ENCODE peak calls at places on chromosomes 5 and 9, in seven cellular contexts. F, G, T, R, X, J and M are unnamed samples.
A peak's percentile ranks its signal among the peaks of the same experiment; 100 is the strongest.

GRCh38 chr9:136565075-136565721 is 19.4 kb upstream of the NOTCH1 start:
- DNase-seq in X (peak; percentile 33), G (no peak), T (no peak), J (no peak), F (no peak), R (peak; percentile 87), M (no peak)

GRCh38 chr9:104740596-104740995 is 6.9 kb upstream of the NIPSNAP3A start:
- DNase-seq in T (no peak), R (no peak), X (peak; percentile 55), F (peak; percentile 64), G (no peak), J (no peak), M (no peak)

GRCh38 chr5:150001660-150002493 is 1.3 kb downstream of the HMGXB3 start:
- DNase-seq in J (no peak), G (peak; percentile 83), F (peak; percentile 75), R (peak; percentile 64), T (peak; percentile 22), X (peak; percentile 64), M (no peak)

GRCh38 chr5:80959768-80960442 is at the start of gene RASGRF2:
- DNase-seq in F (peak; percentile 44), G (peak; percentile 73), R (peak; percentile 65), X (peak; percentile 31), T (peak; percentile 18), J (no peak), M (no peak)

GRCh38 chr9:76725181-76725580 is 39.1 kb upstream of the PCA3 start:
- DNase-seq in R (no peak), G (no peak), T (no peak), J (no peak), X (no peak), F (no peak), M (no peak)

GRCh38 chr5:115557667-115558387 is 13.3 kb upstream of the FEM1C start:
- DNase-seq in R (no peak), J (no peak), T (no peak), F (no peak), X (no peak), G (no peak), M (no peak)

GRCh38 chr9:105673850-105674387 is 11.7 kb downstream of the TAL2 start:
- DNase-seq in T (no peak), J (no peak), F (no peak), G (no peak), X (no peak), R (no peak), M (no peak)

GRCh38 chr9:73034962-73035361 is 82.1 kb upstream of the ALDH1A1 start:
- DNase-seq in G (no peak), F (no peak), R (no peak), X (no peak), J (no peak), T (no peak), M (no peak)

GRCh38 chr9:5897851-5898250 is 7.2 kb downstream of the MLANA start:
- DNase-seq in G (no peak), T (no peak), J (no peak), R (no peak), X (no peak), F (no peak), M (no peak)
- H3K4me1 ChIP-seq in G (peaks cover 10% of the 10 kb centered on the region), T (no peaks in the 10 kb centered on the region), J (no peaks in the 10 kb centered on the region), R (no peaks in the 10 kb centered on the region), X (no peaks in the 10 kb centered on the region), F (no peaks in the 10 kb centered on the region), M (no peaks in the 10 kb centered on the region)

GRCh38 chr5:157747173-157747758 is 3.8 kb downstream of the LSM11 start:
- DNase-seq in J (no peak), R (no peak), T (no peak), X (no peak), G (no peak), F (no peak), M (no peak)

GRCh38 chr5:157747766-157748700 is 4.5 kb downstream of the LSM11 start:
- DNase-seq in T (no peak), J (no peak), R (no peak), X (no peak), F (no peak), G (no peak), M (no peak)

GRCh38 chr5:157748740-157749461 is 5.4 kb downstream of the LSM11 start:
- DNase-seq in T (no peak), J (no peak), R (no peak), F (peak; percentile 93), X (peak; percentile 90), G (no peak), M (no peak)

GRCh38 chr5:157749462-157749799 is 5.9 kb downstream of the LSM11 start:
- DNase-seq in F (no peak), J (no peak), R (no peak), G (no peak), T (no peak), X (no peak), M (no peak)

DNA sequence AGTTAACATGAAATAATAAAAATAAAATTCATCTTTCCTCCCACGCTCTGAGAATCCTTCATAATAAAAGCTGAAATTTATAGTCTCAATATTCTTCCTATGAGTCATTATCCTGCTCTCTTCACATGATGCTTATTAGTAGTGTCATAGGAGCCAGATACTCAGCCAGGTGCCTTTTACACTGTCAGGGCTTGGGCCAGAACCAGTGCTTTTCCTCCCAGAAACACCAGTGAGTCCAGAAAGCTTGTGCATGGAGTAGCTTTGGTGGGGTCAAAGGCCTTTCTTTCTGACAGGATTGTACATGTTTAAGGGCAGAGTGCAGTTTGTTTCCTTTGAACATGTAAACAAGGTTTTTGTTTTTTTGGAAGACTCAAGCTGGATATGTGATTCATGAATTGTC is 6.8 kb downstream of the LSM11 start:
- DNase-seq in G (no peak), F (peak; percentile 71), X (peak; percentile 48), J (no peak), T (no peak), R (no peak), M (no peak)
- H3K4me3 ChIP-seq in G (no peak overlapping the region), F (no peak overlapping the region), X (peak overlapping the region; percentile 14), J (no peak overlapping the region), T (no peak overlapping the region), R (no peak overlapping the region), M (no peak overlapping the region)

DNA sequence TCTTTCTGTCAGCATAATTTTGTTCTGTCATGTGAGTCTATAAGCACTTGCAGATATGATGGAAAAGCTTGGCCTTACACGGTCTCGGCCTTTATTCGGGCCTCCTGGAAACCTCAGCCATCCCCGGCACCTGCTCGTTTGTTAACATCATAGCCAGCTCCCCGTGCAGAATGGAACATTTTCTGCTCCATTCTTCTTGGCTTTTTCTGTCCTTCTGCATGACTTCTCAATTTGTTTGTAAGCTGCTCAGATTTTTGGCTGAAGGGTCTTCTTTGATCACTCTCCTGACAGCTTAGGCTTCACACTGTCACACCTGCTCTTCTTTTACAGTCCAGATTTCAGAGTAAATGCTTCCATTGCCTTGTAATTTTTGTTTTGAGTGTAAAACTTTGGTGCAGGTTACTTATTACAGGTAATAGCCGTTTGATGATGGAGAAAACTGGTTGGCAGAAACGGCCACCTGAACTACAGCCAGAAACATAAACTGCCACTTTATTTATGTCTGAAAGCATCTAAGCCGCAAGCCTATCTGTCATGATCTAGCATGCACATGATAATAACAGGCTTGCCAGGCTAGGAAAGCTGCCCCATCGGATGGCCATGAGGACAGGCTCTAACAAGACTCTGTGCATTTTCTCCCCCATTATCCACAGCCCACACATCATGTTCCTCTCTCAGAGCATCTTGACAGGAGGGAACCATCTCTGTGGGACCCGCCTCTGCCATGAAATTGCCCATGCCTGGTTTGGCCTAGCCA is 197.0 kb downstream of the AOPEP start:
- DNase-seq in T (no peak), R (no peak), X (peak; percentile 61), F (no peak), G (no peak), J (no peak), M (no peak)
- H3K4me1 ChIP-seq in T (peaks cover 28% of the 10 kb centered on the region), R (no peaks in the 10 kb centered on the region), X (peaks cover 58% of the 10 kb centered on the region), F (peaks cover 35% of the 10 kb centered on the region), G (peaks cover 20% of the 10 kb centered on the region), J (peaks cover 77% of the 10 kb centered on the region), M (peaks cover 65% of the 10 kb centered on the region)

DNA sequence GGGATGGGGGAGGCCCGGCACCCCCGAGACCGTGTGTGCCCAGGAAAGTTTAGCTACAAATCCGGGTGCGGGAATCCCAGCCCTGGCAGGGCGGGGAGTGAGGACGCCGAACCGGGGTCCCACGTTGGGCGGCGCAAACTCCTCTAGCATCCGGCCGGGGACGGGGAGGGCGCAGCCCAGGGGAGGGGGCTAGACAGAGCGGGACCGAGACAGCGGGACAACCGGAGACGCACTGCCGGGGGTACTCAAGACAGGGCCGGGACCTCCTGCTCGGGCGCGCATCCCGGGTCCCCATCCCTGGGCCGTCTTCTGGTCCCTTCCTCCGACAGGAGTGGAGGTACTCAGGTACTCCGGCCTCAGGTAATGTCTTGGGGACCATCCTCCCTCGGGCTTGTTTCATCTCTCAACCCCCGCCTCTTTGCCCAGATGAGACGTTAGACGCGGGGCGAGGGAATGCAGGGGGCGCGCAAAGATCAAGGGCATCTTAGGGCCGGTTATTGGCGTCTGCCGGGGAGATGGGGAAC is 619 bp downstream of the PDZD2 start:
- DNase-seq in J (no peak), G (no peak), R (no peak), X (no peak), F (no peak), T (no peak), M (no peak)
- H3K4me3 ChIP-seq in J (peak overlapping the region; percentile 61), G (peak overlapping the region; percentile 59), R (peak overlapping the region; percentile 57), X (peak overlapping the region; percentile 66), F (peak overlapping the region; percentile 57), T (peak overlapping the region; percentile 88), M (peak overlapping the region; percentile 73)

GRCh38 chr5:175384724-175385552 is 59.0 kb downstream of the DRD1 start:
- DNase-seq in X (no peak), J (no peak), T (no peak), G (peak; percentile 23), F (peak; percentile 44), R (no peak), M (no peak)
- H3K4me1 ChIP-seq in X (peaks cover 14% of the 10 kb centered on the region), J (no peaks in the 10 kb centered on the region), T (no peaks in the 10 kb centered on the region), G (peaks cover 18% of the 10 kb centered on the region), F (peaks cover 3% of the 10 kb centered on the region), R (no peaks in the 10 kb centered on the region), M (no peaks in the 10 kb centered on the region)